ENCODE peak calls at places on chromosomes 3 and 15, in four cellular contexts. One of them, this sample, is unnamed. For H3K4me1, the result is how much of the 10 kb centered on the place peaks cover.

GRCh38 chr3:45226206-45226915 is at the start of gene TMEM158:
- DNase-seq in endodermal cell: peak
- DNase-seq in psoas muscle: peak
- DNase-seq in neural progenitor cell: peak
- DNase-seq in this sample: peak

GRCh38 chr15:33282226-33283020 is 28.3 kb upstream of the RYR3 start:
- DNase-seq in neural progenitor cell: no peak
- DNase-seq in psoas muscle: no peak
- DNase-seq in endodermal cell: no peak
- DNase-seq in this sample: no peak

GRCh38 chr3:129626744-129627349 is 20.4 kb upstream of the PLXND1 start:
- DNase-seq in psoas muscle: peak
- DNase-seq in endodermal cell: peak
- DNase-seq in neural progenitor cell: peak
- DNase-seq in this sample: peak

GRCh38 chr15:90076716-90077115 is 25.6 kb downstream of the IDH2 start:
- DNase-seq in psoas muscle: no peak
- DNase-seq in endodermal cell: peak
- DNase-seq in neural progenitor cell: no peak
- DNase-seq in this sample: no peak

GRCh38 chr3:69282191-69282590 is 103.7 kb downstream of the FRMD4B start:
- DNase-seq in neural progenitor cell: no peak
- DNase-seq in psoas muscle: no peak
- DNase-seq in endodermal cell: no peak
- DNase-seq in this sample: peak

GRCh38 chr3:105715372-105715771 is 153.4 kb downstream of the CBLB start:
- DNase-seq in psoas muscle: no peak
- DNase-seq in neural progenitor cell: no peak
- DNase-seq in endodermal cell: no peak
- DNase-seq in this sample: peak

GRCh38 chr3:167735233-167736107 is at the start of gene SERPINI1:
- DNase-seq in neural progenitor cell: peak
- DNase-seq in endodermal cell: peak
- DNase-seq in psoas muscle: peak
- DNase-seq in this sample: peak

GRCh38 chr3:72797773-72798543 is 50.3 kb downstream of the SHQ1 start:
- DNase-seq in psoas muscle: peak
- DNase-seq in endodermal cell: no peak
- DNase-seq in neural progenitor cell: peak
- DNase-seq in this sample: peak

GRCh38 chr3:143207338-143207961 is 87.9 kb downstream of the CHST2 start:
- DNase-seq in neural progenitor cell: peak
- DNase-seq in psoas muscle: no peak
- DNase-seq in endodermal cell: no peak
- DNase-seq in this sample: peak

GRCh38 chr15:35019401-35020327 is 31.6 kb upstream of the ZNF770 start:
- DNase-seq in neural progenitor cell: no peak
- DNase-seq in endodermal cell: peak
- DNase-seq in psoas muscle: no peak
- DNase-seq in this sample: peak

GRCh38 chr15:47374222-47374621 is 343.1 kb upstream of the SEMA6D start:
- DNase-seq in psoas muscle: no peak
- DNase-seq in endodermal cell: peak
- DNase-seq in neural progenitor cell: no peak
- DNase-seq in this sample: peak

GRCh38 chr3:85796140-85796539 is 837.4 kb downstream of the CADM2 start:
- DNase-seq in neural progenitor cell: no peak
- DNase-seq in endodermal cell: no peak
- DNase-seq in psoas muscle: no peak
- DNase-seq in this sample: peak

GRCh38 chr3:138348107-138348949 is at the start of gene MRAS:
- DNase-seq in neural progenitor cell: peak
- DNase-seq in endodermal cell: peak
- DNase-seq in psoas muscle: peak
- DNase-seq in this sample: peak

GRCh38 chr15:59380902-59381610 is 8.4 kb upstream of the MYO1E start:
- DNase-seq in neural progenitor cell: peak
- DNase-seq in endodermal cell: no peak
- DNase-seq in psoas muscle: no peak
- DNase-seq in this sample: no peak

GRCh38 chr15:86743283-86743903 is 663.7 kb downstream of the AGBL1 start:
- DNase-seq in endodermal cell: peak
- DNase-seq in psoas muscle: peak
- DNase-seq in neural progenitor cell: peak
- DNase-seq in this sample: peak

GRCh38 chr15:35880896-35881295 is 334.9 kb upstream of the DPH6 start:
- DNase-seq in endodermal cell: no peak
- DNase-seq in psoas muscle: no peak
- DNase-seq in neural progenitor cell: no peak
- DNase-seq in this sample: no peak

GRCh38 chr15:71485094-71485693 is 325.2 kb upstream of the NR2E3 start:
- DNase-seq in neural progenitor cell: peak
- DNase-seq in endodermal cell: peak
- DNase-seq in psoas muscle: no peak
- DNase-seq in this sample: peak

GRCh38 chr15:88839146-88839545 is 35.9 kb downstream of the ACAN start:
- DNase-seq in neural progenitor cell: no peak
- DNase-seq in endodermal cell: no peak
- DNase-seq in psoas muscle: no peak
- DNase-seq in this sample: no peak

GRCh38 chr15:71197620-71198019 is 82.3 kb downstream of the THSD4 start:
- DNase-seq in psoas muscle: no peak
- DNase-seq in endodermal cell: no peak
- DNase-seq in neural progenitor cell: no peak
- DNase-seq in this sample: no peak

GRCh38 chr3:144104146-144104545 is 132.5 kb downstream of the DIPK2A start:
- DNase-seq in endodermal cell: no peak
- DNase-seq in neural progenitor cell: peak
- DNase-seq in psoas muscle: no peak
- DNase-seq in this sample: no peak

GRCh38 chr15:92845109-92845508 is 55.0 kb upstream of the CHD2 start:
- DNase-seq in endodermal cell: no peak
- DNase-seq in psoas muscle: no peak
- DNase-seq in neural progenitor cell: no peak
- DNase-seq in this sample: peak

GRCh38 chr3:189305412-189305811 is 133.6 kb downstream of the TPRG1 start:
- DNase-seq in neural progenitor cell: no peak
- DNase-seq in psoas muscle: no peak
- DNase-seq in endodermal cell: no peak
- DNase-seq in this sample: no peak

GRCh38 chr15:30043211-30043655 is 39.5 kb upstream of the GOLGA8J start:
- DNase-seq in endodermal cell: no peak
- DNase-seq in neural progenitor cell: no peak
- DNase-seq in psoas muscle: no peak
- DNase-seq in this sample: peak

GRCh38 chr3:194313642-194314430 is 37.3 kb downstream of the CPN2 start:
- DNase-seq in psoas muscle: peak
- DNase-seq in endodermal cell: peak
- DNase-seq in neural progenitor cell: peak
- DNase-seq in this sample: peak

GRCh38 chr3:126103121-126104027 is 19.4 kb upstream of the SLC41A3 start:
- DNase-seq in neural progenitor cell: peak
- DNase-seq in endodermal cell: peak
- DNase-seq in psoas muscle: peak
- DNase-seq in this sample: no peak

GRCh38 chr3:48926425-48927392 is 8.1 kb downstream of the ARIH2 start:
- DNase-seq in endodermal cell: no peak
- DNase-seq in psoas muscle: no peak
- DNase-seq in neural progenitor cell: no peak
- DNase-seq in this sample: no peak

GRCh38 chr15:58839485-58839884 is 68.4 kb downstream of the MINDY2 start:
- DNase-seq in neural progenitor cell: no peak
- DNase-seq in psoas muscle: no peak
- DNase-seq in endodermal cell: no peak
- DNase-seq in this sample: peak

DNA sequence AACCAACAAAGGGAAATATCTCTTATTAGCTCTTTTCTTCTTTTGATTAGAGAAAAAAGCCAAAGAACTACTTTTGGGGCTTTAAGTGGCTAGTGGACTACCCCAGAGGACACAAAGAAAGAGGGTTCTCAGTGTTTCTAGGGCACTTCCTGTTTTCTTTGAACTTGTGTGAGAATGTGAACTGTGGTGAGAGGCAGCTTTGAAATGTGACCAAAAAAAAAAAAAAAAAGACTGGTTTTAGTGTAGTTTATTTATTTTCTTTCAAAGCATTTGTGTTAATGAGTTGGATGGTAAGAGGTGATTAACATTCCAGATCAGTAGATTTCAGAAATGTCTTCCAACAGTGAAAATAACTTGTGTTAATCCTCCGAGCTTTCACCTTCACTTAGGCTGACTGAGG is 32.4 kb downstream of the SELENOT start:
- DNase-seq in psoas muscle: no peak
- DNase-seq in endodermal cell: no peak
- DNase-seq in neural progenitor cell: peak
- DNase-seq in this sample: no peak
- H3K27ac ChIP-seq in psoas muscle: no peak
- H3K27ac ChIP-seq in endodermal cell: no peak
- H3K27ac ChIP-seq in neural progenitor cell: peak
- H3K27ac ChIP-seq in this sample: no peak

DNA sequence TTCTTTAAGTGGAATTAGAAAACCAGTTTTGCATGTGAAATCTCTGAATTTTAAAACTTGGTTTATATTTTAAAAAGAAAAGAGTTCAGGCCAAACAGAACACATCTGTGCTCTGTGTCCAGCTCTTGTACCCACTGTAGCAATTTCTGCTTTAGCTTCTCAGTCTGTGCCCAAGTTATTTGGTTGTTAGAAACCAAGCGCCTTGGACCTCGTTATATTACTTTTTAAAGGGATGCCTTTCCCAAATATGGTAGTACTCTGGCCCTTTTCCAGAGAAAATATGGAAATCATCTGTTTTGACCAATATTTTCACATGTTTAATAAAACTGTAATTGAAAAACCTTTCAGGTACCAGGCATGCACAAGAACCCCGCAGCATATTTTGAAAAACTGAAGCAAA is 27.3 kb downstream of the TGFBR2 start:
- DNase-seq in endodermal cell: no peak
- DNase-seq in neural progenitor cell: no peak
- DNase-seq in psoas muscle: no peak
- DNase-seq in this sample: no peak
- H3K4me1 ChIP-seq in endodermal cell: under half
- H3K4me1 ChIP-seq in neural progenitor cell: under half
- H3K4me1 ChIP-seq in psoas muscle: half or more
- H3K4me1 ChIP-seq in this sample: under half

GRCh38 chr3:110487840-110488239 is 583.8 kb upstream of the NECTIN3 start:
- DNase-seq in neural progenitor cell: no peak
- DNase-seq in endodermal cell: no peak
- DNase-seq in psoas muscle: no peak
- DNase-seq in this sample: no peak
- TF ChIP-seq CTCF in neural progenitor cell: no peak
- TF ChIP-seq CTCF in endodermal cell: no peak
- TF ChIP-seq CTCF in psoas muscle: no peak
- TF ChIP-seq CTCF in this sample: no peak

GRCh38 chr15:31333820-31334219 is 7.2 kb downstream of the KLF13 start:
- DNase-seq in endodermal cell: no peak
- DNase-seq in psoas muscle: no peak
- DNase-seq in neural progenitor cell: no peak
- DNase-seq in this sample: no peak
- H3K27ac ChIP-seq in endodermal cell: no peak
- H3K27ac ChIP-seq in psoas muscle: peak
- H3K27ac ChIP-seq in neural progenitor cell: no peak
- H3K27ac ChIP-seq in this sample: no peak

GRCh38 chr15:74809951-74810350 is 2.7 kb upstream of the LMAN1L start:
- DNase-seq in psoas muscle: no peak
- DNase-seq in endodermal cell: no peak
- DNase-seq in neural progenitor cell: no peak
- DNase-seq in this sample: peak

GRCh38 chr15:74815121-74815933 is 2.7 kb downstream of the LMAN1L start:
- DNase-seq in endodermal cell: no peak
- DNase-seq in neural progenitor cell: no peak
- DNase-seq in psoas muscle: no peak
- DNase-seq in this sample: no peak

GRCh38 chr15:74815961-74816360 is 3.3 kb downstream of the LMAN1L start:
- DNase-seq in psoas muscle: no peak
- DNase-seq in endodermal cell: no peak
- DNase-seq in neural progenitor cell: no peak
- DNase-seq in this sample: no peak

GRCh38 chr15:74809242-74809641 is 3.4 kb upstream of the LMAN1L start:
- DNase-seq in neural progenitor cell: no peak
- DNase-seq in psoas muscle: no peak
- DNase-seq in endodermal cell: no peak
- DNase-seq in this sample: no peak

GRCh38 chr15:74812533-74812932 is at the start of gene LMAN1L:
- DNase-seq in neural progenitor cell: no peak
- DNase-seq in endodermal cell: no peak
- DNase-seq in psoas muscle: no peak
- DNase-seq in this sample: no peak
- H3K4me1 ChIP-seq in neural progenitor cell: under half
- H3K4me1 ChIP-seq in endodermal cell: under half
- H3K4me1 ChIP-seq in psoas muscle: under half
- H3K4me1 ChIP-seq in this sample: under half

GRCh38 chr3:156174229-156174847 is 54.0 kb downstream of the KCNAB1 start:
- DNase-seq in neural progenitor cell: peak
- DNase-seq in psoas muscle: no peak
- DNase-seq in endodermal cell: peak
- DNase-seq in this sample: peak
- TF ChIP-seq CTCF in neural progenitor cell: peak
- TF ChIP-seq CTCF in psoas muscle: no peak
- TF ChIP-seq CTCF in endodermal cell: peak
- TF ChIP-seq CTCF in this sample: peak

GRCh38 chr3:59246719-59247401 is 197.0 kb upstream of the CFAP20DC start:
- DNase-seq in neural progenitor cell: no peak
- DNase-seq in psoas muscle: no peak
- DNase-seq in endodermal cell: no peak
- DNase-seq in this sample: peak

GRCh38 chr3:59245300-59245878 is 195.6 kb upstream of the CFAP20DC start:
- DNase-seq in endodermal cell: no peak
- DNase-seq in neural progenitor cell: no peak
- DNase-seq in psoas muscle: no peak
- DNase-seq in this sample: no peak

GRCh38 chr3:59245879-59246501 is 196.2 kb upstream of the CFAP20DC start:
- DNase-seq in psoas muscle: no peak
- DNase-seq in neural progenitor cell: peak
- DNase-seq in endodermal cell: no peak
- DNase-seq in this sample: peak

GRCh38 chr3:59248976-59249375 is 199.2 kb upstream of the CFAP20DC start:
- DNase-seq in psoas muscle: no peak
- DNase-seq in neural progenitor cell: peak
- DNase-seq in endodermal cell: no peak
- DNase-seq in this sample: no peak

GRCh38 chr3:59247402-59247841 is 197.6 kb upstream of the CFAP20DC start:
- DNase-seq in neural progenitor cell: no peak
- DNase-seq in psoas muscle: no peak
- DNase-seq in endodermal cell: no peak
- DNase-seq in this sample: peak
- H3K27ac ChIP-seq in neural progenitor cell: no peak
- H3K27ac ChIP-seq in psoas muscle: no peak
- H3K27ac ChIP-seq in endodermal cell: no peak
- H3K27ac ChIP-seq in this sample: no peak

GRCh38 chr3:153666911-153667310 is 454.3 kb upstream of the ARHGEF26 start:
- DNase-seq in endodermal cell: no peak
- DNase-seq in neural progenitor cell: no peak
- DNase-seq in psoas muscle: no peak
- DNase-seq in this sample: no peak
- H3K4me1 ChIP-seq in endodermal cell: under half
- H3K4me1 ChIP-seq in neural progenitor cell: under half
- H3K4me1 ChIP-seq in psoas muscle: under half
- H3K4me1 ChIP-seq in this sample: under half

This sample was measured in fibroblast of lung.